ENCODE peak calls at places on chromosomes 7 and 10, in four cellular contexts. K is GM12878; R is activated CD4-positive, CD25-positive, alpha-beta regulatory T cell treated with anti-CD3 and anti-CD28 coated beads, Interleukin-2, amount 50 U/mL, for 24 hours; F is left lung. P is an unnamed sample.

GRCh38 chr10:87674963-87675362 is 15.3 kb downstream of the PAPSS2 start:
- ATAC-seq in K (no peak), R (no peak), F (no peak), P (peak)

GRCh38 chr10:18684416-18684815 is 25.2 kb downstream of the ARL5B start:
- ATAC-seq in K (peak), R (no peak), F (no peak), P (no peak)

GRCh38 chr10:36681751-36682633 is 443.4 kb upstream of the ANKRD30A start:
- ATAC-seq in K (no peak), R (no peak), F (no peak), P (no peak)

GRCh38 chr10:21750424-21750823 is 216.4 kb downstream of the MLLT10 start:
- ATAC-seq in K (no peak), R (no peak), F (no peak), P (no peak)

GRCh38 chr10:33198610-33199009 is 135.9 kb downstream of the NRP1 start:
- ATAC-seq in K (no peak), R (no peak), F (no peak), P (no peak)

GRCh38 chr10:246431-246830 is 111.2 kb downstream of the ZMYND11 start:
- ATAC-seq in K (no peak), R (no peak), F (no peak), P (no peak)

GRCh38 chr7:106345421-106346166 is 60.8 kb upstream of the NAMPT start:
- ATAC-seq in K (peak), R (peak), F (peak), P (peak)

GRCh38 chr10:17199351-17199804 is 2.1 kb downstream of the TRDMT1 start:
- ATAC-seq in K (no peak), R (no peak), F (no peak), P (peak)

GRCh38 chr10:103585011-103585405 is 91.5 kb downstream of the NEURL1 start:
- ATAC-seq in K (no peak), R (no peak), F (no peak), P (no peak)

GRCh38 chr7:80450621-80451308 is 61.1 kb downstream of the GNAT3 start:
- ATAC-seq in K (no peak), R (no peak), F (no peak), P (peak)

GRCh38 chr10:63711361-63711760 is 190.2 kb downstream of the REEP3 start:
- ATAC-seq in K (no peak), R (no peak), F (peak), P (peak)

GRCh38 chr10:71584902-71585578 is 134.5 kb downstream of the C10orf105 start:
- ATAC-seq in K (no peak), R (no peak), F (no peak), P (no peak)

GRCh38 chr7:149885191-149886017 is 11.6 kb downstream of the ATP6V0E2 start:
- ATAC-seq in K (no peak), R (no peak), F (no peak), P (no peak)

P was measured in SK-N-SH treated with all-trans-retinoic acid at 6 μM for 48 hours.